ENCODE peak calls at places on chromosomes 16 and 17, in five cellular contexts. One of them, this sample, is unnamed.
A peak's percentile ranks its signal among the peaks of the same experiment; 100 is the strongest.

GRCh38 chr17:17032131-17032692 is 10.0 kb upstream of the MPRIP start:
- DNase-seq in progenitor cell of endocrine pancreas: no peak
- DNase-seq in tibial artery: peak; percentile 50
- DNase-seq in foreskin keratinocyte: peak; percentile 69
- DNase-seq in left lung: no peak
- DNase-seq in this sample: peak; percentile 87

GRCh38 chr16:81384006-81384405 is 60.6 kb upstream of the CMIP start:
- DNase-seq in tibial artery: no peak
- DNase-seq in foreskin keratinocyte: no peak
- DNase-seq in progenitor cell of endocrine pancreas: no peak
- DNase-seq in left lung: no peak
- DNase-seq in this sample: no peak

GRCh38 chr16:4062212-4062802 is 53.9 kb downstream of the ADCY9 start:
- DNase-seq in left lung: no peak
- DNase-seq in progenitor cell of endocrine pancreas: no peak
- DNase-seq in tibial artery: no peak
- DNase-seq in foreskin keratinocyte: no peak
- DNase-seq in this sample: no peak

GRCh38 chr16:29975811-29976511 is 2.3 kb downstream of the TAOK2 start:
- DNase-seq in left lung: no peak
- DNase-seq in tibial artery: no peak
- DNase-seq in progenitor cell of endocrine pancreas: no peak
- DNase-seq in foreskin keratinocyte: no peak
- DNase-seq in this sample: no peak

GRCh38 chr16:4339909-4340308 is 11.2 kb downstream of the PAM16 start:
- DNase-seq in progenitor cell of endocrine pancreas: no peak
- DNase-seq in foreskin keratinocyte: no peak
- DNase-seq in left lung: no peak
- DNase-seq in tibial artery: no peak
- DNase-seq in this sample: no peak

GRCh38 chr17:59753522-59754467 is 46.3 kb downstream of the VMP1 start:
- DNase-seq in progenitor cell of endocrine pancreas: no peak
- DNase-seq in left lung: no peak
- DNase-seq in foreskin keratinocyte: peak; percentile 81
- DNase-seq in tibial artery: no peak
- DNase-seq in this sample: no peak

GRCh38 chr16:9706217-9706616 is 476.0 kb downstream of the GRIN2A start:
- DNase-seq in tibial artery: no peak
- DNase-seq in left lung: no peak
- DNase-seq in progenitor cell of endocrine pancreas: no peak
- DNase-seq in foreskin keratinocyte: no peak
- DNase-seq in this sample: no peak

GRCh38 chr17:71402007-71402406 is 718.8 kb upstream of the SOX9 start:
- DNase-seq in foreskin keratinocyte: no peak
- DNase-seq in tibial artery: no peak
- DNase-seq in left lung: no peak
- DNase-seq in progenitor cell of endocrine pancreas: no peak
- DNase-seq in this sample: no peak

GRCh38 chr17:65485388-65486299 is 75.8 kb downstream of the AXIN2 start:
- DNase-seq in tibial artery: peak; percentile 73
- DNase-seq in left lung: peak; percentile 83
- DNase-seq in foreskin keratinocyte: no peak
- DNase-seq in progenitor cell of endocrine pancreas: no peak
- DNase-seq in this sample: peak; percentile 69

GRCh38 chr17:78742901-78743300 is 39.2 kb downstream of the CYTH1 start:
- DNase-seq in foreskin keratinocyte: no peak
- DNase-seq in left lung: no peak
- DNase-seq in progenitor cell of endocrine pancreas: no peak
- DNase-seq in tibial artery: no peak
- DNase-seq in this sample: no peak
- TF ChIP-seq CTCF in foreskin keratinocyte: no peak
- TF ChIP-seq CTCF in left lung: no peak
- TF ChIP-seq CTCF in progenitor cell of endocrine pancreas: no peak
- TF ChIP-seq CTCF in tibial artery: no peak
- TF ChIP-seq CTCF in this sample: no peak

DNA sequence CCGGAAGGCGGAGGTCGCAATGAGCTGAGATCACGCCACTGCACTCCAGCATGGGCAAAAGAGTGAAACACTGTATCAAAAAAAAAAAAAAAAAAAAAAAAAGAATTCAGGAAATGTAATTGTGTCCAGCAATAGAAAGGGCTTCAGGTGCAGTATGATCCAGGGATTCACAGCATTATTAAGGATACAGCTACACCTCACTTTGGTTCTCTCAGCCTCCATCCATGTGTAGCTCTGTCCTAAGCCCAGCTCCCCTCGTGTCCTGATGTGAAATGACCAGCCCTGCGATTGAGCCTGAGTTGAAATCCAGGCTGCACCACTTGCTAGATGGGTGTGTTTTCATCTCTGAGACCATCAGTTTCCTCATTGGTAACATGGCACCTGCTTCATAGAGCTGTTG is 3.0 kb downstream of the SLC5A10 start:
- DNase-seq in progenitor cell of endocrine pancreas: no peak
- DNase-seq in foreskin keratinocyte: no peak
- DNase-seq in left lung: no peak
- DNase-seq in tibial artery: no peak
- DNase-seq in this sample: no peak
- TF ChIP-seq CTCF in progenitor cell of endocrine pancreas: no peak
- TF ChIP-seq CTCF in foreskin keratinocyte: no peak
- TF ChIP-seq CTCF in left lung: no peak
- TF ChIP-seq CTCF in tibial artery: no peak
- TF ChIP-seq CTCF in this sample: no peak

DNA sequence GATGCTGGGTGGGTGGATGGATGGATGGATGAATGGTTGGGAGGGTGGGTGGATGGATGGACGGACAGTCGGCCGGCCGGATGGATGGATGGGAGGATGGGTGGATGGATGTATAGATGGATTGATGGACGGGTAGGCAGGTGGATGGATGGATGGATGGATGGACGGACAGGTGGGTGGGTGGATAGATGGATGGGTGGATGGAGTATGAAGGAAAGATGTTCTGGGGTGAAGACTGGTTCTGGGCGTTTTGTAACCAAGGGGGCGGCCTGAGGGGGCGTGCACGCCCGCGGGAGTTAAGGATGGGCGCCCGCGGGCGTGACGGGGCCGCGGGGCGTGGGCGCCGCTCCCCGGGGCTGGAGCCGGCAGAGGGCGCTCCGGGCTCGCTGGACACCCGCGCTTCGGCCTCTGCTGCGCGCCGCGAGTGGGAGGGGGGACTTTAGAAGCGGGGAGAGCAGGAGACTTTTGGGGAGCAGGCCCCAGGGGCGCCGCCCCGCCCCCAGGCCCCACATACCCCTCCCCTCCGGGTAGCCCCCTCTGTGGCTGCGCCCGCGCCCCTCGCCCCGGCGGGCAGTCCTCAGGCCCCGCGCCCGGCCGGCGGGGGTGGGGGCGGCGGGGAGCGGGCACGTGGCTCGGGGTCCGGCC is at the start of gene NECAB2:
- DNase-seq in left lung: no peak
- DNase-seq in progenitor cell of endocrine pancreas: peak; percentile 49
- DNase-seq in foreskin keratinocyte: no peak
- DNase-seq in tibial artery: no peak
- DNase-seq in this sample: no peak
- TF ChIP-seq CTCF in left lung: peak; percentile 52
- TF ChIP-seq CTCF in progenitor cell of endocrine pancreas: peak; percentile 89
- TF ChIP-seq CTCF in foreskin keratinocyte: peak; percentile 61
- TF ChIP-seq CTCF in tibial artery: peak; percentile 29
- TF ChIP-seq CTCF in this sample: peak; percentile 22

GRCh38 chr17:68601565-68602266 is 549 bp upstream of the FAM20A start:
- DNase-seq in foreskin keratinocyte: no peak
- DNase-seq in progenitor cell of endocrine pancreas: no peak
- DNase-seq in tibial artery: no peak
- DNase-seq in left lung: no peak
- DNase-seq in this sample: no peak

GRCh38 chr17:68600881-68601564 is at the start of gene FAM20A:
- DNase-seq in tibial artery: no peak
- DNase-seq in foreskin keratinocyte: no peak
- DNase-seq in progenitor cell of endocrine pancreas: peak; percentile 50
- DNase-seq in left lung: peak; percentile 79
- DNase-seq in this sample: no peak

GRCh38 chr17:68599873-68600122 is 1.4 kb downstream of the FAM20A start:
- DNase-seq in foreskin keratinocyte: no peak
- DNase-seq in left lung: no peak
- DNase-seq in progenitor cell of endocrine pancreas: no peak
- DNase-seq in tibial artery: no peak
- DNase-seq in this sample: no peak

GRCh38 chr17:68599091-68599872 is 1.9 kb downstream of the FAM20A start:
- DNase-seq in foreskin keratinocyte: peak; percentile 44
- DNase-seq in progenitor cell of endocrine pancreas: no peak
- DNase-seq in left lung: no peak
- DNase-seq in tibial artery: no peak
- DNase-seq in this sample: no peak

DNA sequence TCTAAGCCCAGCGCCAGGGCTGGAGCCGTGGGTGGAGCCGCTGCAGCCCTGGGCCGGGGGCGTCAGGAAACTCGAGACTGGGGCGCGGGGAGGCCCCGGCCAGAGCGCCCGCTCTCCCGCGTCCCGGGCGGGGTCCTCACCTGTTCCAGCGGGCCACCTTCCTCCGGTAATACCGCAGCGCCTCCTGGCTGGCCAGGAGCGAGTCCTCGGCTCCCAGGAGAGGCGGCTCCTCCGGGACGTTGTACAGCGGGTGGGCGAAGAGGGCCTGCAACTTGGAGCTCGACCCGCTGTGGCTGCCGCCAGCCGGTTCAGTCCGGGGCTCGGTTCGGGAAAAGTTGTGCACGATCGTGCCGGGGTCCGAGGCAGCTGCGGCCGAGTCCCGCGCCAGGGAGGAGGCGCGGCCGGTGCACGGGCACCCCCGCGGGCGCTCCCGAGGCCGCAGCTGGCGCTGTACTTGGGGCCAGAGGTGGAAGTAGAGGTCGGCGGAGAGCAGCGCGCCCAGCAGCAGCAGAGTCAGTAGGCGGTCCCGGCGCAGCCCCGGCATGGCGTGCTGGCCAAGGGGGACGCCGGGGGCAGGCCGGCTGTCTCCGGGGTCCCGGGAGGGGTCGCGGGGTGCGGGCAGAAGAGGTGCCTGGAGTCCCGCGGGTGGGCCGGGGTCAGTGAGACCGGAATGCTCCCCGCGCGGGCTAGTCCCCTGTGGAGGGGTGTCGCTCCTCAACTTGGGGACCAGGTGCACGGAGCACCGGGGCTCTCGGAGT is 865 bp downstream of the FAM20A start:
- DNase-seq in tibial artery: no peak
- DNase-seq in progenitor cell of endocrine pancreas: peak; percentile 58
- DNase-seq in foreskin keratinocyte: no peak
- DNase-seq in left lung: peak; percentile 67
- DNase-seq in this sample: no peak
- TF ChIP-seq CTCF in tibial artery: no peak
- TF ChIP-seq CTCF in progenitor cell of endocrine pancreas: peak; percentile 55
- TF ChIP-seq CTCF in foreskin keratinocyte: peak; percentile 64
- TF ChIP-seq CTCF in left lung: peak; percentile 20
- TF ChIP-seq CTCF in this sample: no peak

GRCh38 chr16:10981697-10982216 is 37.4 kb downstream of the CLEC16A start:
- DNase-seq in foreskin keratinocyte: peak; percentile 36
- DNase-seq in tibial artery: no peak
- DNase-seq in progenitor cell of endocrine pancreas: no peak
- DNase-seq in left lung: no peak
- DNase-seq in this sample: no peak
- TF ChIP-seq CTCF in foreskin keratinocyte: peak; percentile 64
- TF ChIP-seq CTCF in tibial artery: no peak
- TF ChIP-seq CTCF in progenitor cell of endocrine pancreas: peak; percentile 17
- TF ChIP-seq CTCF in left lung: no peak
- TF ChIP-seq CTCF in this sample: peak; percentile 15

DNA sequence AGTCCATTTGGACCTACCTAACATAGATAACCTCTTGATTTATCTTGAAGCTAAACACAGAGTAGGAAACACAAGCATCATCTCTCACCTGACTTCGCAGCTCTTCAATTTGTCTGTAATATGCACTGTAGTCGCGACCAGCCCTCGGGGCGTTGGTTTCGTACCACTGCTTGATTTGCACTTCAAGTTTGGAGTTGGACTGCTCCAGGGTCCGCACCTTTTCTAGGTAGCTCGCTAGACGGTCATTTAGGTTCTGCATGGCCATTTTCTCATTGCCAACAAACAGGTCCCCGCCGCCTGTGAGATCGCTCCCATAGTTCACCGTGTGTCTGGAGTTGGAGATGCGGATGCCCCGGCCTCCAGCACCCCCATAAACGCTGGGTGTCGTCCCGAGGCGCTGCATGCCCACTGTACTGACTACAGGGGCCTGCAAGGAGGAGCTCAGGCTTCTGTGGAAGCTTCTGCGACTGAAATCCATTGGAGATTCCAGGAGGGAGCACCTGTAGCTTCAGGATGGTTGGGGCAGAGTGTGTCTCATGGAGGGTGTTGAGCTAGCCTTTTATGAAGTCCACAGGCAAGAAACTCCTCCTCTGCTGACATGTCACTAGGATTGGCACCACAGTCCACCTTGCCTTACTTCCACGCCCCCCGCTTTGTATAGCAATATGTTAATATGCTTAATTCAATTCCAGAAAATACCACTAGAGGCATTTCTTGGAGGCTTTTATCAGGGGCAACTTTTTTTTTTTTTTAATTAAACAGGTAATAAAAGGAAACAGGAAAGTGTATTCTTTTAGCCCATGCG is at the start of gene KRT20:
- DNase-seq in tibial artery: no peak
- DNase-seq in left lung: no peak
- DNase-seq in progenitor cell of endocrine pancreas: no peak
- DNase-seq in foreskin keratinocyte: no peak
- DNase-seq in this sample: no peak
- TF ChIP-seq CTCF in tibial artery: no peak
- TF ChIP-seq CTCF in left lung: no peak
- TF ChIP-seq CTCF in progenitor cell of endocrine pancreas: peak; percentile 24
- TF ChIP-seq CTCF in foreskin keratinocyte: peak; percentile 34
- TF ChIP-seq CTCF in this sample: no peak

GRCh38 chr16:12392585-12393089 is 411.1 kb downstream of the CPPED1 start:
- DNase-seq in tibial artery: peak; percentile 41
- DNase-seq in left lung: no peak
- DNase-seq in progenitor cell of endocrine pancreas: no peak
- DNase-seq in foreskin keratinocyte: no peak
- DNase-seq in this sample: no peak
- TF ChIP-seq CTCF in tibial artery: no peak
- TF ChIP-seq CTCF in left lung: no peak
- TF ChIP-seq CTCF in progenitor cell of endocrine pancreas: no peak
- TF ChIP-seq CTCF in foreskin keratinocyte: no peak
- TF ChIP-seq CTCF in this sample: no peak

DNA sequence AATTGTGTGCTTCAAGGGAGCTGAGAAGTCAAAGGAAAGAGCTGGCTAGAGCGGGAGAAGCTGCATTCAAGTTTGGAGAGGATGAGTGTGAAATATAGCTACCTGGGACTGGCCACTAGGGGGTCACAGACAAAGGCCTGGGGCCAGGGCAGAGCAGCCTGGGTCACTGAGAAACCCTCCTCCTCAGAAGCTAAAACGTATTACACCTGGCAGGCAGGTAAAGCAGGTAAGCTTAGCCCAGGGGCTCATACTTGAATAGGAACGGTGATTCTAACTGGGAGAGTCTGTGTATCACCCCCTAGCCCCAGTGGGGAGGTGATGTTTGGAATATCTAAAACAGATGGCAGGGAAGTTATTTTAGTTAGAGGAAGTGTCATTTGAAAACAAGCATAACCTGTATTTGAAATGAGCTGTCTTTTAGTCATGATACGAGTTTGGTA is 6.8 kb downstream of the KRT37 start:
- DNase-seq in foreskin keratinocyte: peak; percentile 82
- DNase-seq in tibial artery: no peak
- DNase-seq in progenitor cell of endocrine pancreas: peak; percentile 26
- DNase-seq in left lung: no peak
- DNase-seq in this sample: no peak
- TF ChIP-seq CTCF in foreskin keratinocyte: peak; percentile 64
- TF ChIP-seq CTCF in tibial artery: no peak
- TF ChIP-seq CTCF in progenitor cell of endocrine pancreas: peak; percentile 70
- TF ChIP-seq CTCF in left lung: peak; percentile 14
- TF ChIP-seq CTCF in this sample: no peak